ENCODE peak calls at places on chromosomes 12 and 14, in seven cellular contexts. X, I, O, P, N, Z and G are unnamed samples.

GRCh38 chr12:94198469-94198868 is 50.1 kb downstream of the PLXNC1 start:
- DNase-seq in P (peak), Z (no peak), O (no peak), X (no peak), N (no peak), I (no peak), G (no peak)

GRCh38 chr14:34329281-34329680 is 132.8 kb downstream of the SPTSSA start:
- DNase-seq in Z (no peak), X (no peak), P (no peak), N (no peak), I (peak), O (no peak), G (no peak)

GRCh38 chr14:103361868-103362267 is 23.3 kb upstream of the MARK3 start:
- DNase-seq in N (no peak), Z (no peak), P (no peak), O (no peak), X (peak), I (peak), G (no peak)

GRCh38 chr14:89537911-89538310 is 120.9 kb upstream of the FOXN3 start:
- DNase-seq in X (no peak), O (peak), P (no peak), Z (no peak), I (no peak), N (no peak), G (no peak)

GRCh38 chr12:8697120-8697475 is 693 bp upstream of the RIMKLB start:
- DNase-seq in O (peak), P (peak), X (peak), N (peak), Z (peak), I (peak), G (no peak)

GRCh38 chr12:7498832-7499231 is 4.7 kb downstream of the CD163 start:
- DNase-seq in P (no peak), X (peak), Z (no peak), O (no peak), N (peak), I (peak), G (no peak)

GRCh38 chr12:126038434-126038833 is 973.2 kb downstream of the AACS start:
- DNase-seq in I (no peak), Z (no peak), N (no peak), O (no peak), P (no peak), X (no peak), G (no peak)

GRCh38 chr14:94936411-94936892 is 166.5 kb upstream of the GSC start:
- DNase-seq in O (peak), X (no peak), Z (peak), N (no peak), P (no peak), I (no peak), G (peak)

GRCh38 chr12:25307818-25308217 is 57.1 kb upstream of the KRAS start:
- DNase-seq in X (no peak), Z (no peak), N (no peak), P (no peak), O (no peak), I (peak), G (no peak)

GRCh38 chr12:93361159-93361919 is 16.4 kb upstream of the NUDT4 start:
- DNase-seq in Z (peak), P (peak), O (peak), I (peak), X (peak), N (no peak), G (no peak)

GRCh38 chr14:95200404-95200803 is 43.1 kb upstream of the DICER1 start:
- DNase-seq in X (no peak), Z (no peak), O (no peak), N (no peak), P (no peak), I (no peak), G (no peak)

GRCh38 chr12:88546851-88547250 is 33.4 kb downstream of the KITLG start:
- DNase-seq in I (peak), Z (no peak), N (no peak), P (no peak), X (no peak), O (no peak), G (no peak)

GRCh38 chr12:62651138-62651537 is 184.5 kb downstream of the MON2 start:
- DNase-seq in X (no peak), I (no peak), N (no peak), O (no peak), P (no peak), Z (no peak), G (no peak)

GRCh38 chr12:29582156-29582555 is 84.7 kb upstream of the OVCH1 start:
- DNase-seq in X (no peak), P (no peak), N (no peak), O (no peak), I (no peak), Z (no peak), G (no peak)

GRCh38 chr14:38989917-38990546 is 113.0 kb downstream of the SEC23A start:
- DNase-seq in X (no peak), P (no peak), Z (no peak), I (no peak), N (no peak), O (no peak), G (no peak)

GRCh38 chr12:53659011-53659551 is 16.8 kb downstream of the ATP5MC2 start:
- DNase-seq in N (peak), P (peak), X (peak), Z (peak), O (peak), I (peak), G (no peak)

GRCh38 chr14:68062651-68063050 is 243.1 kb downstream of the RAD51B start:
- DNase-seq in P (no peak), Z (no peak), N (no peak), I (no peak), O (no peak), X (no peak), G (no peak)

GRCh38 chr14:72646861-72647528 is 246.9 kb downstream of the DPF3 start:
- DNase-seq in N (no peak), I (peak), P (no peak), Z (no peak), X (no peak), O (no peak), G (no peak)

GRCh38 chr14:99677231-99677891 is 6.7 kb upstream of the CYP46A1 start:
- DNase-seq in I (no peak), P (no peak), Z (no peak), O (no peak), N (no peak), X (no peak), G (no peak)

GRCh38 chr12:97464241-97465011 is 1.8 kb downstream of the RMST start:
- DNase-seq in N (no peak), X (no peak), I (no peak), Z (no peak), P (no peak), O (peak), G (no peak)

GRCh38 chr12:47818701-47819543 is 781 bp downstream of the HDAC7 start:
- DNase-seq in X (no peak), P (peak), O (no peak), I (no peak), Z (peak), N (peak), G (peak)

GRCh38 chr12:105113094-105113493 is 5.6 kb downstream of the WASHC4 start:
- DNase-seq in P (no peak), N (no peak), I (no peak), Z (no peak), X (no peak), O (no peak), G (no peak)

GRCh38 chr14:105473677-105474477 is 744 bp upstream of the CRIP2 start:
- DNase-seq in X (peak), P (peak), O (peak), N (peak), I (peak), Z (peak), G (peak)

GRCh38 chr12:108346727-108347710 is 7.9 kb upstream of the CMKLR1 start:
- DNase-seq in Z (no peak), X (no peak), O (peak), I (no peak), N (no peak), P (no peak), G (no peak)

GRCh38 chr12:1318327-1319031 is 275.9 kb downstream of the FBXL14 start:
- DNase-seq in Z (no peak), I (peak), X (peak), N (peak), P (peak), O (peak), G (no peak)

GRCh38 chr12:132284071-132284492 is 45.3 kb downstream of the GALNT9 start:
- DNase-seq in P (peak), I (peak), Z (no peak), X (no peak), N (no peak), O (no peak), G (no peak)

GRCh38 chr12:85076688-85077430 is 40.7 kb downstream of the LRRIQ1 start:
- DNase-seq in I (peak), Z (no peak), P (peak), N (peak), X (peak), O (peak), G (peak)

GRCh38 chr12:118946256-118946655 is 35.1 kb upstream of the SRRM4 start:
- DNase-seq in I (no peak), Z (no peak), P (no peak), O (no peak), N (no peak), X (no peak), G (no peak)

GRCh38 chr14:94132285-94132887 is 3.0 kb upstream of the IFI27L2 start:
- DNase-seq in Z (peak), N (no peak), O (peak), P (peak), X (peak), I (peak), G (peak)